ENCODE peak calls at places on chromosomes 1 and 21, in seven cellular contexts. One of them, this sample, is unnamed.

GRCh38 chr1:75796376-75797272 is at the start of gene MSH4:
- DNase-seq in foreskin fibroblast: no peak
- DNase-seq in stimulated activated naive CD8-positive, alpha-beta T cell treated with anti-CD3 and anti-CD28 coated beads, Interleukin-15, amount 100 ng/mL, for 72 hours: no peak
- DNase-seq in dorsolateral prefrontal cortex: no peak
- DNase-seq in Daoy: peak; percentile 51
- DNase-seq in PC-3: no peak
- DNase-seq in esophagus muscularis mucosa: no peak
- DNase-seq in this sample: no peak

GRCh38 chr1:12669529-12670068 is 25.7 kb downstream of the AADACL4 start:
- DNase-seq in esophagus muscularis mucosa: no peak
- DNase-seq in dorsolateral prefrontal cortex: no peak
- DNase-seq in stimulated activated naive CD8-positive, alpha-beta T cell treated with anti-CD3 and anti-CD28 coated beads, Interleukin-15, amount 100 ng/mL, for 72 hours: no peak
- DNase-seq in Daoy: no peak
- DNase-seq in foreskin fibroblast: no peak
- DNase-seq in PC-3: no peak
- DNase-seq in this sample: no peak

GRCh38 chr1:3292051-3292722 is 162.3 kb upstream of the ARHGEF16 start:
- DNase-seq in esophagus muscularis mucosa: no peak
- DNase-seq in stimulated activated naive CD8-positive, alpha-beta T cell treated with anti-CD3 and anti-CD28 coated beads, Interleukin-15, amount 100 ng/mL, for 72 hours: no peak
- DNase-seq in foreskin fibroblast: no peak
- DNase-seq in dorsolateral prefrontal cortex: no peak
- DNase-seq in Daoy: no peak
- DNase-seq in PC-3: no peak
- DNase-seq in this sample: no peak

GRCh38 chr1:92188436-92189255 is 29.1 kb upstream of the C1orf146 start:
- DNase-seq in Daoy: peak; percentile 15
- DNase-seq in foreskin fibroblast: no peak
- DNase-seq in dorsolateral prefrontal cortex: no peak
- DNase-seq in stimulated activated naive CD8-positive, alpha-beta T cell treated with anti-CD3 and anti-CD28 coated beads, Interleukin-15, amount 100 ng/mL, for 72 hours: no peak
- DNase-seq in esophagus muscularis mucosa: no peak
- DNase-seq in PC-3: no peak
- DNase-seq in this sample: no peak

GRCh38 chr1:77899647-77900320 is 11.4 kb downstream of the NEXN start:
- DNase-seq in stimulated activated naive CD8-positive, alpha-beta T cell treated with anti-CD3 and anti-CD28 coated beads, Interleukin-15, amount 100 ng/mL, for 72 hours: no peak
- DNase-seq in foreskin fibroblast: peak; percentile 12
- DNase-seq in esophagus muscularis mucosa: no peak
- DNase-seq in PC-3: peak; percentile 65
- DNase-seq in dorsolateral prefrontal cortex: no peak
- DNase-seq in Daoy: no peak
- DNase-seq in this sample: peak; percentile 5

GRCh38 chr1:34549199-34549598 is 205.6 kb upstream of the GJB5 start:
- DNase-seq in dorsolateral prefrontal cortex: no peak
- DNase-seq in Daoy: no peak
- DNase-seq in esophagus muscularis mucosa: peak; percentile 86
- DNase-seq in foreskin fibroblast: no peak
- DNase-seq in PC-3: peak; percentile 53
- DNase-seq in stimulated activated naive CD8-positive, alpha-beta T cell treated with anti-CD3 and anti-CD28 coated beads, Interleukin-15, amount 100 ng/mL, for 72 hours: no peak
- DNase-seq in this sample: peak; percentile 2

GRCh38 chr1:32981003-32981909 is 16.6 kb upstream of the RNF19B start:
- DNase-seq in Daoy: peak; percentile 93
- DNase-seq in foreskin fibroblast: peak; percentile 68
- DNase-seq in dorsolateral prefrontal cortex: no peak
- DNase-seq in PC-3: peak; percentile 96
- DNase-seq in stimulated activated naive CD8-positive, alpha-beta T cell treated with anti-CD3 and anti-CD28 coated beads, Interleukin-15, amount 100 ng/mL, for 72 hours: peak; percentile 78
- DNase-seq in esophagus muscularis mucosa: no peak
- DNase-seq in this sample: peak; percentile 87

GRCh38 chr1:41738475-41738874 is 180.2 kb downstream of the HIVEP3 start:
- DNase-seq in Daoy: peak; percentile 63
- DNase-seq in foreskin fibroblast: no peak
- DNase-seq in PC-3: no peak
- DNase-seq in dorsolateral prefrontal cortex: no peak
- DNase-seq in esophagus muscularis mucosa: no peak
- DNase-seq in stimulated activated naive CD8-positive, alpha-beta T cell treated with anti-CD3 and anti-CD28 coated beads, Interleukin-15, amount 100 ng/mL, for 72 hours: no peak
- DNase-seq in this sample: peak; percentile 71

GRCh38 chr1:66445492-66446181 is 88.3 kb upstream of the SGIP1 start:
- DNase-seq in stimulated activated naive CD8-positive, alpha-beta T cell treated with anti-CD3 and anti-CD28 coated beads, Interleukin-15, amount 100 ng/mL, for 72 hours: peak; percentile 67
- DNase-seq in foreskin fibroblast: no peak
- DNase-seq in Daoy: no peak
- DNase-seq in PC-3: no peak
- DNase-seq in dorsolateral prefrontal cortex: no peak
- DNase-seq in esophagus muscularis mucosa: no peak
- DNase-seq in this sample: no peak

GRCh38 chr21:22554690-22555316 is 1556.6 kb downstream of the NCAM2 start:
- DNase-seq in Daoy: no peak
- DNase-seq in foreskin fibroblast: no peak
- DNase-seq in esophagus muscularis mucosa: no peak
- DNase-seq in PC-3: no peak
- DNase-seq in dorsolateral prefrontal cortex: no peak
- DNase-seq in stimulated activated naive CD8-positive, alpha-beta T cell treated with anti-CD3 and anti-CD28 coated beads, Interleukin-15, amount 100 ng/mL, for 72 hours: no peak
- DNase-seq in this sample: no peak

GRCh38 chr1:212233321-212233720 is 51.9 kb upstream of the PPP2R5A start:
- DNase-seq in dorsolateral prefrontal cortex: no peak
- DNase-seq in foreskin fibroblast: no peak
- DNase-seq in esophagus muscularis mucosa: no peak
- DNase-seq in Daoy: no peak
- DNase-seq in PC-3: no peak
- DNase-seq in stimulated activated naive CD8-positive, alpha-beta T cell treated with anti-CD3 and anti-CD28 coated beads, Interleukin-15, amount 100 ng/mL, for 72 hours: no peak
- DNase-seq in this sample: no peak

GRCh38 chr1:169941982-169942830 is 48.5 kb upstream of the SCYL3 start:
- DNase-seq in esophagus muscularis mucosa: no peak
- DNase-seq in PC-3: peak; percentile 60
- DNase-seq in dorsolateral prefrontal cortex: no peak
- DNase-seq in stimulated activated naive CD8-positive, alpha-beta T cell treated with anti-CD3 and anti-CD28 coated beads, Interleukin-15, amount 100 ng/mL, for 72 hours: no peak
- DNase-seq in Daoy: peak; percentile 9
- DNase-seq in foreskin fibroblast: peak; percentile 32
- DNase-seq in this sample: peak; percentile 58

GRCh38 chr21:45574691-45575090 is 32.5 kb upstream of the SLC19A1 start:
- DNase-seq in foreskin fibroblast: no peak
- DNase-seq in dorsolateral prefrontal cortex: peak; percentile 14
- DNase-seq in stimulated activated naive CD8-positive, alpha-beta T cell treated with anti-CD3 and anti-CD28 coated beads, Interleukin-15, amount 100 ng/mL, for 72 hours: no peak
- DNase-seq in PC-3: no peak
- DNase-seq in Daoy: no peak
- DNase-seq in esophagus muscularis mucosa: no peak
- DNase-seq in this sample: no peak

GRCh38 chr1:160377585-160378206 is 10.8 kb downstream of the NHLH1 start:
- DNase-seq in Daoy: peak; percentile 53
- DNase-seq in PC-3: peak; percentile 61
- DNase-seq in stimulated activated naive CD8-positive, alpha-beta T cell treated with anti-CD3 and anti-CD28 coated beads, Interleukin-15, amount 100 ng/mL, for 72 hours: no peak
- DNase-seq in foreskin fibroblast: peak; percentile 43
- DNase-seq in dorsolateral prefrontal cortex: no peak
- DNase-seq in esophagus muscularis mucosa: no peak
- DNase-seq in this sample: peak; percentile 52

GRCh38 chr1:212671342-212672031 is 28.2 kb downstream of the BATF3 start:
- DNase-seq in dorsolateral prefrontal cortex: peak; percentile 67
- DNase-seq in Daoy: peak; percentile 94
- DNase-seq in foreskin fibroblast: peak; percentile 19
- DNase-seq in esophagus muscularis mucosa: no peak
- DNase-seq in stimulated activated naive CD8-positive, alpha-beta T cell treated with anti-CD3 and anti-CD28 coated beads, Interleukin-15, amount 100 ng/mL, for 72 hours: no peak
- DNase-seq in PC-3: peak; percentile 91
- DNase-seq in this sample: peak; percentile 88

GRCh38 chr1:12087797-12088314 is 24.8 kb downstream of the TNFRSF8 start:
- DNase-seq in foreskin fibroblast: no peak
- DNase-seq in dorsolateral prefrontal cortex: no peak
- DNase-seq in stimulated activated naive CD8-positive, alpha-beta T cell treated with anti-CD3 and anti-CD28 coated beads, Interleukin-15, amount 100 ng/mL, for 72 hours: peak; percentile 78
- DNase-seq in Daoy: no peak
- DNase-seq in PC-3: no peak
- DNase-seq in esophagus muscularis mucosa: no peak
- DNase-seq in this sample: no peak

GRCh38 chr1:246527402-246528088 is 20.5 kb upstream of the SMYD3 start:
- DNase-seq in Daoy: no peak
- DNase-seq in dorsolateral prefrontal cortex: no peak
- DNase-seq in stimulated activated naive CD8-positive, alpha-beta T cell treated with anti-CD3 and anti-CD28 coated beads, Interleukin-15, amount 100 ng/mL, for 72 hours: no peak
- DNase-seq in esophagus muscularis mucosa: no peak
- DNase-seq in PC-3: peak; percentile 17
- DNase-seq in foreskin fibroblast: no peak
- DNase-seq in this sample: no peak

GRCh38 chr1:146036990-146037646 is 15.6 kb upstream of the HJV start:
- DNase-seq in PC-3: peak; percentile 97
- DNase-seq in stimulated activated naive CD8-positive, alpha-beta T cell treated with anti-CD3 and anti-CD28 coated beads, Interleukin-15, amount 100 ng/mL, for 72 hours: peak; percentile 83
- DNase-seq in esophagus muscularis mucosa: no peak
- DNase-seq in Daoy: peak; percentile 86
- DNase-seq in foreskin fibroblast: peak; percentile 84
- DNase-seq in dorsolateral prefrontal cortex: peak; percentile 78
- DNase-seq in this sample: peak; percentile 87

GRCh38 chr1:19758227-19758830 is 41.4 kb downstream of the TMCO4 start:
- DNase-seq in Daoy: peak; percentile 76
- DNase-seq in esophagus muscularis mucosa: no peak
- DNase-seq in stimulated activated naive CD8-positive, alpha-beta T cell treated with anti-CD3 and anti-CD28 coated beads, Interleukin-15, amount 100 ng/mL, for 72 hours: no peak
- DNase-seq in foreskin fibroblast: peak; percentile 85
- DNase-seq in dorsolateral prefrontal cortex: no peak
- DNase-seq in PC-3: peak; percentile 54
- DNase-seq in this sample: peak; percentile 88

GRCh38 chr1:180680558-180681144 is 48.8 kb downstream of the XPR1 start:
- DNase-seq in dorsolateral prefrontal cortex: no peak
- DNase-seq in PC-3: peak; percentile 69
- DNase-seq in Daoy: peak; percentile 12
- DNase-seq in esophagus muscularis mucosa: no peak
- DNase-seq in stimulated activated naive CD8-positive, alpha-beta T cell treated with anti-CD3 and anti-CD28 coated beads, Interleukin-15, amount 100 ng/mL, for 72 hours: no peak
- DNase-seq in foreskin fibroblast: peak; percentile 30
- DNase-seq in this sample: peak; percentile 88

GRCh38 chr1:246012271-246012854 is 494.7 kb downstream of the SMYD3 start:
- DNase-seq in dorsolateral prefrontal cortex: no peak
- DNase-seq in foreskin fibroblast: no peak
- DNase-seq in stimulated activated naive CD8-positive, alpha-beta T cell treated with anti-CD3 and anti-CD28 coated beads, Interleukin-15, amount 100 ng/mL, for 72 hours: peak; percentile 9
- DNase-seq in Daoy: peak; percentile 30
- DNase-seq in PC-3: peak; percentile 66
- DNase-seq in esophagus muscularis mucosa: no peak
- DNase-seq in this sample: peak; percentile 39

GRCh38 chr1:178792394-178792793 is 67.3 kb downstream of the RALGPS2 start:
- DNase-seq in foreskin fibroblast: no peak
- DNase-seq in Daoy: no peak
- DNase-seq in dorsolateral prefrontal cortex: no peak
- DNase-seq in PC-3: no peak
- DNase-seq in esophagus muscularis mucosa: no peak
- DNase-seq in stimulated activated naive CD8-positive, alpha-beta T cell treated with anti-CD3 and anti-CD28 coated beads, Interleukin-15, amount 100 ng/mL, for 72 hours: no peak
- DNase-seq in this sample: no peak

GRCh38 chr1:102772831-102773230 is 335.5 kb downstream of the COL11A1 start:
- DNase-seq in Daoy: no peak
- DNase-seq in stimulated activated naive CD8-positive, alpha-beta T cell treated with anti-CD3 and anti-CD28 coated beads, Interleukin-15, amount 100 ng/mL, for 72 hours: no peak
- DNase-seq in dorsolateral prefrontal cortex: no peak
- DNase-seq in PC-3: peak; percentile 41
- DNase-seq in foreskin fibroblast: no peak
- DNase-seq in esophagus muscularis mucosa: no peak
- DNase-seq in this sample: no peak

GRCh38 chr21:27034796-27035195 is 67.9 kb upstream of the ADAMTS5 start:
- DNase-seq in dorsolateral prefrontal cortex: no peak
- DNase-seq in Daoy: no peak
- DNase-seq in PC-3: no peak
- DNase-seq in stimulated activated naive CD8-positive, alpha-beta T cell treated with anti-CD3 and anti-CD28 coated beads, Interleukin-15, amount 100 ng/mL, for 72 hours: no peak
- DNase-seq in esophagus muscularis mucosa: no peak
- DNase-seq in foreskin fibroblast: no peak
- DNase-seq in this sample: no peak

GRCh38 chr1:38131024-38131585 is 84.5 kb upstream of the POU3F1 start:
- DNase-seq in dorsolateral prefrontal cortex: no peak
- DNase-seq in PC-3: no peak
- DNase-seq in Daoy: peak; percentile 39
- DNase-seq in foreskin fibroblast: peak; percentile 7
- DNase-seq in esophagus muscularis mucosa: no peak
- DNase-seq in stimulated activated naive CD8-positive, alpha-beta T cell treated with anti-CD3 and anti-CD28 coated beads, Interleukin-15, amount 100 ng/mL, for 72 hours: no peak
- DNase-seq in this sample: no peak

GRCh38 chr1:202283991-202284390 is 57.7 kb downstream of the UBE2T start:
- DNase-seq in esophagus muscularis mucosa: no peak
- DNase-seq in dorsolateral prefrontal cortex: no peak
- DNase-seq in foreskin fibroblast: peak; percentile 68
- DNase-seq in PC-3: peak; percentile 85
- DNase-seq in stimulated activated naive CD8-positive, alpha-beta T cell treated with anti-CD3 and anti-CD28 coated beads, Interleukin-15, amount 100 ng/mL, for 72 hours: no peak
- DNase-seq in Daoy: peak; percentile 78
- DNase-seq in this sample: peak; percentile 98

GRCh38 chr1:54810144-54810942 is 9.2 kb upstream of the TTC22 start:
- DNase-seq in esophagus muscularis mucosa: no peak
- DNase-seq in foreskin fibroblast: no peak
- DNase-seq in dorsolateral prefrontal cortex: peak; percentile 67
- DNase-seq in stimulated activated naive CD8-positive, alpha-beta T cell treated with anti-CD3 and anti-CD28 coated beads, Interleukin-15, amount 100 ng/mL, for 72 hours: peak; percentile 68
- DNase-seq in Daoy: peak; percentile 68
- DNase-seq in PC-3: peak; percentile 80
- DNase-seq in this sample: peak; percentile 37

GRCh38 chr21:15669247-15669646 is 60.5 kb upstream of the USP25 start:
- DNase-seq in PC-3: no peak
- DNase-seq in Daoy: no peak
- DNase-seq in stimulated activated naive CD8-positive, alpha-beta T cell treated with anti-CD3 and anti-CD28 coated beads, Interleukin-15, amount 100 ng/mL, for 72 hours: no peak
- DNase-seq in dorsolateral prefrontal cortex: no peak
- DNase-seq in foreskin fibroblast: peak; percentile 45
- DNase-seq in esophagus muscularis mucosa: no peak
- DNase-seq in this sample: no peak

GRCh38 chr1:53642607-53643006 is 96.4 kb downstream of the GLIS1 start:
- DNase-seq in foreskin fibroblast: no peak
- DNase-seq in Daoy: no peak
- DNase-seq in PC-3: no peak
- DNase-seq in esophagus muscularis mucosa: no peak
- DNase-seq in stimulated activated naive CD8-positive, alpha-beta T cell treated with anti-CD3 and anti-CD28 coated beads, Interleukin-15, amount 100 ng/mL, for 72 hours: no peak
- DNase-seq in dorsolateral prefrontal cortex: no peak
- DNase-seq in this sample: no peak

GRCh38 chr1:53771648-53772047 is 32.7 kb upstream of the GLIS1 start:
- DNase-seq in esophagus muscularis mucosa: no peak
- DNase-seq in Daoy: no peak
- DNase-seq in stimulated activated naive CD8-positive, alpha-beta T cell treated with anti-CD3 and anti-CD28 coated beads, Interleukin-15, amount 100 ng/mL, for 72 hours: no peak
- DNase-seq in dorsolateral prefrontal cortex: no peak
- DNase-seq in foreskin fibroblast: peak; percentile 58
- DNase-seq in PC-3: peak; percentile 7
- DNase-seq in this sample: peak; percentile 47

GRCh38 chr1:223642155-223642689 is 23.3 kb downstream of the CAPN8 start:
- DNase-seq in esophagus muscularis mucosa: no peak
- DNase-seq in dorsolateral prefrontal cortex: no peak
- DNase-seq in foreskin fibroblast: no peak
- DNase-seq in stimulated activated naive CD8-positive, alpha-beta T cell treated with anti-CD3 and anti-CD28 coated beads, Interleukin-15, amount 100 ng/mL, for 72 hours: no peak
- DNase-seq in Daoy: no peak
- DNase-seq in PC-3: no peak
- DNase-seq in this sample: no peak

GRCh38 chr1:12142141-12142823 is 24.5 kb upstream of the TNFRSF1B start:
- DNase-seq in esophagus muscularis mucosa: no peak
- DNase-seq in dorsolateral prefrontal cortex: no peak
- DNase-seq in foreskin fibroblast: no peak
- DNase-seq in Daoy: no peak
- DNase-seq in stimulated activated naive CD8-positive, alpha-beta T cell treated with anti-CD3 and anti-CD28 coated beads, Interleukin-15, amount 100 ng/mL, for 72 hours: no peak
- DNase-seq in PC-3: no peak
- DNase-seq in this sample: no peak

GRCh38 chr21:44450999-44451398 is 4.3 kb upstream of the LRRC3 start:
- DNase-seq in foreskin fibroblast: no peak
- DNase-seq in Daoy: no peak
- DNase-seq in PC-3: no peak
- DNase-seq in stimulated activated naive CD8-positive, alpha-beta T cell treated with anti-CD3 and anti-CD28 coated beads, Interleukin-15, amount 100 ng/mL, for 72 hours: no peak
- DNase-seq in dorsolateral prefrontal cortex: no peak
- DNase-seq in esophagus muscularis mucosa: no peak
- DNase-seq in this sample: no peak

GRCh38 chr1:5164155-5164554 is 509.7 kb downstream of the AJAP1 start:
- DNase-seq in foreskin fibroblast: no peak
- DNase-seq in Daoy: no peak
- DNase-seq in stimulated activated naive CD8-positive, alpha-beta T cell treated with anti-CD3 and anti-CD28 coated beads, Interleukin-15, amount 100 ng/mL, for 72 hours: peak; percentile 13
- DNase-seq in dorsolateral prefrontal cortex: no peak
- DNase-seq in PC-3: no peak
- DNase-seq in esophagus muscularis mucosa: no peak
- DNase-seq in this sample: no peak

GRCh38 chr1:192724670-192725069 is 84.2 kb upstream of the RGS2 start:
- DNase-seq in esophagus muscularis mucosa: no peak
- DNase-seq in Daoy: peak; percentile 72
- DNase-seq in foreskin fibroblast: peak; percentile 69
- DNase-seq in PC-3: peak; percentile 85
- DNase-seq in stimulated activated naive CD8-positive, alpha-beta T cell treated with anti-CD3 and anti-CD28 coated beads, Interleukin-15, amount 100 ng/mL, for 72 hours: no peak
- DNase-seq in dorsolateral prefrontal cortex: no peak
- DNase-seq in this sample: peak; percentile 88

GRCh38 chr21:32978346-32979270 is 47.1 kb upstream of the OLIG2 start:
- DNase-seq in esophagus muscularis mucosa: peak; percentile 86
- DNase-seq in PC-3: no peak
- DNase-seq in stimulated activated naive CD8-positive, alpha-beta T cell treated with anti-CD3 and anti-CD28 coated beads, Interleukin-15, amount 100 ng/mL, for 72 hours: no peak
- DNase-seq in dorsolateral prefrontal cortex: peak; percentile 80
- DNase-seq in foreskin fibroblast: no peak
- DNase-seq in Daoy: no peak
- DNase-seq in this sample: no peak

GRCh38 chr1:61441723-61442262 is 283.1 kb downstream of the TM2D1 start:
- DNase-seq in dorsolateral prefrontal cortex: no peak
- DNase-seq in foreskin fibroblast: peak; percentile 13
- DNase-seq in stimulated activated naive CD8-positive, alpha-beta T cell treated with anti-CD3 and anti-CD28 coated beads, Interleukin-15, amount 100 ng/mL, for 72 hours: no peak
- DNase-seq in PC-3: no peak
- DNase-seq in Daoy: no peak
- DNase-seq in esophagus muscularis mucosa: peak; percentile 92
- DNase-seq in this sample: no peak

GRCh38 chr1:38095337-38096030 is 48.9 kb upstream of the POU3F1 start:
- DNase-seq in PC-3: no peak
- DNase-seq in stimulated activated naive CD8-positive, alpha-beta T cell treated with anti-CD3 and anti-CD28 coated beads, Interleukin-15, amount 100 ng/mL, for 72 hours: no peak
- DNase-seq in esophagus muscularis mucosa: no peak
- DNase-seq in foreskin fibroblast: no peak
- DNase-seq in Daoy: no peak
- DNase-seq in dorsolateral prefrontal cortex: no peak
- DNase-seq in this sample: no peak